ENCODE peak calls at places on chromosomes 12 and 14, in nine cellular contexts. One of them, this sample, is unnamed.

GRCh38 chr12:112782921-112783320 is 8.6 kb upstream of the RPH3A start:
- DNase-seq in IMR-90: no peak
- DNase-seq in bronchial epithelial cell: peak; percentile 10
- DNase-seq in choroid plexus epithelial cell: no peak
- DNase-seq in kidney epithelial cell: no peak
- DNase-seq in suprapubic skin: no peak
- DNase-seq in fibroblast of pulmonary artery: no peak
- DNase-seq in breast epithelium: no peak
- DNase-seq in transverse colon: no peak
- DNase-seq in this sample: no peak

GRCh38 chr12:110575326-110575725 is 7.8 kb downstream of the PPTC7 start:
- DNase-seq in IMR-90: no peak
- DNase-seq in fibroblast of pulmonary artery: no peak
- DNase-seq in breast epithelium: no peak
- DNase-seq in transverse colon: no peak
- DNase-seq in choroid plexus epithelial cell: peak; percentile 51
- DNase-seq in suprapubic skin: no peak
- DNase-seq in kidney epithelial cell: no peak
- DNase-seq in bronchial epithelial cell: no peak
- DNase-seq in this sample: no peak

GRCh38 chr12:130948136-130948535 is 5.6 kb upstream of the ADGRD1 start:
- DNase-seq in fibroblast of pulmonary artery: no peak
- DNase-seq in IMR-90: no peak
- DNase-seq in kidney epithelial cell: no peak
- DNase-seq in breast epithelium: no peak
- DNase-seq in choroid plexus epithelial cell: no peak
- DNase-seq in transverse colon: no peak
- DNase-seq in suprapubic skin: no peak
- DNase-seq in bronchial epithelial cell: peak; percentile 7
- DNase-seq in this sample: no peak

GRCh38 chr12:91219511-91219910 is 36.9 kb upstream of the DCN start:
- DNase-seq in breast epithelium: no peak
- DNase-seq in transverse colon: no peak
- DNase-seq in fibroblast of pulmonary artery: peak; percentile 81
- DNase-seq in IMR-90: peak; percentile 58
- DNase-seq in kidney epithelial cell: peak; percentile 77
- DNase-seq in suprapubic skin: no peak
- DNase-seq in bronchial epithelial cell: peak; percentile 82
- DNase-seq in choroid plexus epithelial cell: peak; percentile 24
- DNase-seq in this sample: peak; percentile 74

GRCh38 chr12:1852076-1852475 is 31.7 kb downstream of the LRTM2 start:
- DNase-seq in breast epithelium: no peak
- DNase-seq in IMR-90: no peak
- DNase-seq in choroid plexus epithelial cell: no peak
- DNase-seq in kidney epithelial cell: no peak
- DNase-seq in fibroblast of pulmonary artery: no peak
- DNase-seq in bronchial epithelial cell: no peak
- DNase-seq in transverse colon: no peak
- DNase-seq in suprapubic skin: no peak
- DNase-seq in this sample: no peak

GRCh38 chr14:75359098-75359497 is 68.7 kb upstream of the JDP2 start:
- DNase-seq in choroid plexus epithelial cell: no peak
- DNase-seq in breast epithelium: no peak
- DNase-seq in IMR-90: no peak
- DNase-seq in transverse colon: no peak
- DNase-seq in suprapubic skin: no peak
- DNase-seq in kidney epithelial cell: no peak
- DNase-seq in bronchial epithelial cell: no peak
- DNase-seq in fibroblast of pulmonary artery: no peak
- DNase-seq in this sample: no peak

GRCh38 chr14:56899829-56900228 is 89.5 kb upstream of the OTX2 start:
- DNase-seq in suprapubic skin: no peak
- DNase-seq in kidney epithelial cell: no peak
- DNase-seq in transverse colon: no peak
- DNase-seq in breast epithelium: no peak
- DNase-seq in IMR-90: no peak
- DNase-seq in bronchial epithelial cell: no peak
- DNase-seq in choroid plexus epithelial cell: no peak
- DNase-seq in fibroblast of pulmonary artery: no peak
- DNase-seq in this sample: no peak

GRCh38 chr12:54988402-54989054 is 4.0 kb upstream of the TESPA1 start:
- DNase-seq in bronchial epithelial cell: no peak
- DNase-seq in suprapubic skin: no peak
- DNase-seq in breast epithelium: peak; percentile 65
- DNase-seq in transverse colon: peak; percentile 59
- DNase-seq in fibroblast of pulmonary artery: peak; percentile 52
- DNase-seq in IMR-90: peak; percentile 15
- DNase-seq in choroid plexus epithelial cell: peak; percentile 53
- DNase-seq in kidney epithelial cell: no peak
- DNase-seq in this sample: peak; percentile 29

GRCh38 chr12:77577756-77578155 is 252.9 kb upstream of the NAV3 start:
- DNase-seq in IMR-90: peak; percentile 40
- DNase-seq in bronchial epithelial cell: no peak
- DNase-seq in kidney epithelial cell: no peak
- DNase-seq in breast epithelium: no peak
- DNase-seq in transverse colon: no peak
- DNase-seq in choroid plexus epithelial cell: peak; percentile 1
- DNase-seq in fibroblast of pulmonary artery: no peak
- DNase-seq in suprapubic skin: no peak
- DNase-seq in this sample: peak; percentile 67

GRCh38 chr14:36524874-36525745 is 5.1 kb upstream of the NKX2-1 start:
- DNase-seq in kidney epithelial cell: no peak
- DNase-seq in suprapubic skin: no peak
- DNase-seq in transverse colon: peak; percentile 36
- DNase-seq in IMR-90: no peak
- DNase-seq in choroid plexus epithelial cell: no peak
- DNase-seq in bronchial epithelial cell: no peak
- DNase-seq in fibroblast of pulmonary artery: no peak
- DNase-seq in breast epithelium: no peak
- DNase-seq in this sample: no peak

GRCh38 chr12:96300064-96300463 is 100.2 kb downstream of the CDK17 start:
- DNase-seq in IMR-90: no peak
- DNase-seq in transverse colon: no peak
- DNase-seq in bronchial epithelial cell: peak; percentile 12
- DNase-seq in breast epithelium: no peak
- DNase-seq in kidney epithelial cell: no peak
- DNase-seq in choroid plexus epithelial cell: no peak
- DNase-seq in fibroblast of pulmonary artery: no peak
- DNase-seq in suprapubic skin: no peak
- DNase-seq in this sample: no peak

GRCh38 chr12:76784600-76785051 is 20.7 kb downstream of the ZDHHC17 start:
- DNase-seq in kidney epithelial cell: no peak
- DNase-seq in transverse colon: no peak
- DNase-seq in suprapubic skin: no peak
- DNase-seq in choroid plexus epithelial cell: peak; percentile 60
- DNase-seq in breast epithelium: no peak
- DNase-seq in fibroblast of pulmonary artery: peak; percentile 67
- DNase-seq in IMR-90: peak; percentile 77
- DNase-seq in bronchial epithelial cell: peak; percentile 25
- DNase-seq in this sample: peak; percentile 88

GRCh38 chr12:86044396-86044795 is 170.3 kb downstream of the NTS start:
- DNase-seq in transverse colon: no peak
- DNase-seq in fibroblast of pulmonary artery: no peak
- DNase-seq in kidney epithelial cell: no peak
- DNase-seq in bronchial epithelial cell: no peak
- DNase-seq in suprapubic skin: no peak
- DNase-seq in breast epithelium: no peak
- DNase-seq in choroid plexus epithelial cell: no peak
- DNase-seq in IMR-90: no peak
- DNase-seq in this sample: no peak
- H3K4me3 ChIP-seq in transverse colon: no peak overlapping the region
- H3K4me3 ChIP-seq in fibroblast of pulmonary artery: no peak overlapping the region
- H3K4me3 ChIP-seq in kidney epithelial cell: no peak overlapping the region
- H3K4me3 ChIP-seq in bronchial epithelial cell: no peak overlapping the region
- H3K4me3 ChIP-seq in suprapubic skin: no peak overlapping the region
- H3K4me3 ChIP-seq in breast epithelium: no peak overlapping the region
- H3K4me3 ChIP-seq in choroid plexus epithelial cell: no peak overlapping the region
- H3K4me3 ChIP-seq in IMR-90: no peak overlapping the region
- H3K4me3 ChIP-seq in this sample: no peak overlapping the region

DNA sequence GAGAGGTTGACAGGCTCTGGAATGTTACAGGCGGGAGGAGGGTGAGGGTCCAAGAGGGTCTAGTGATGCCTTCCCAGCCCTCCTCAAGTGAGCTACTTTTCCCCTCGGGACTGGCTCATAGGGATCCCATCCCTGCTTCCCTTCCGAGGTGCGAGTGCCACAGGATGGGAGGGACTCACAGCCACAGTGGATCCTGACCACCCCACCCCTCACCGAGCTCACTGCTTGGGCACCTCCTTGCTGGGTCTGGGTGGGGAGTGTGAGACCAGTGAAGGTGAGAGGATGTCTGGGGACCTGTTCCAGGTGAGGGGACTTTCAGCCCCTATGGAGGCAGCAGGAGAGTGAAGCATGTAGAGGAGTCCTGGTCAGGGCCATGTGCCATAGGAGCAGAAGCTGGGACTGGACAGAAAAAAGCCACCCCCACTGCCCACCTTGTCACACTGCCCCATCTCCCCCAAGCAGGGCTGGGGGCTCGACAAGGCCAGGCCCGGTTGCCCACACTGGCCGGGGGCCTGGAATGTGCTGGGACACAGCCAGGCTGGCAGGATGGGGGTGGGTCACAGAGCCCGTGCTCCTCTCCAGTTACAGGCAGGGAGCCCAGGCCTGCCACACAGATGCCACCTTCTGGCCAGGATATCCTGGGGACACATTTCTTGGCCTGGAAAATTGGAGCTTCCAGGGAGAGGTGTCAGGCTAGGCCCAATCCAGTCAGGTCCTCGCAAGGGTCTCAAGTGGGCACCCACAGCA is 1.7 kb upstream of the TNS2 start:
- DNase-seq in suprapubic skin: no peak
- DNase-seq in breast epithelium: peak; percentile 83
- DNase-seq in fibroblast of pulmonary artery: no peak
- DNase-seq in choroid plexus epithelial cell: no peak
- DNase-seq in bronchial epithelial cell: no peak
- DNase-seq in transverse colon: peak; percentile 63
- DNase-seq in IMR-90: no peak
- DNase-seq in kidney epithelial cell: no peak
- DNase-seq in this sample: peak; percentile 44
- TF ChIP-seq CTCF in suprapubic skin: no peak
- TF ChIP-seq CTCF in breast epithelium: no peak
- TF ChIP-seq CTCF in fibroblast of pulmonary artery: peak; percentile 0
- TF ChIP-seq CTCF in choroid plexus epithelial cell: no peak
- TF ChIP-seq CTCF in bronchial epithelial cell: peak; percentile 15
- TF ChIP-seq CTCF in transverse colon: no peak
- TF ChIP-seq CTCF in IMR-90: peak; percentile 10
- TF ChIP-seq CTCF in kidney epithelial cell: peak; percentile 21
- TF ChIP-seq CTCF in this sample: peak; percentile 12

GRCh38 chr12:46089414-46090162 is 99.2 kb upstream of the SCAF11 start:
- DNase-seq in suprapubic skin: no peak
- DNase-seq in choroid plexus epithelial cell: no peak
- DNase-seq in transverse colon: no peak
- DNase-seq in kidney epithelial cell: no peak
- DNase-seq in breast epithelium: no peak
- DNase-seq in fibroblast of pulmonary artery: peak; percentile 3
- DNase-seq in IMR-90: no peak
- DNase-seq in bronchial epithelial cell: peak; percentile 75
- DNase-seq in this sample: peak; percentile 68
- H3K4me3 ChIP-seq in suprapubic skin: no peak overlapping the region
- H3K4me3 ChIP-seq in choroid plexus epithelial cell: no peak overlapping the region
- H3K4me3 ChIP-seq in transverse colon: no peak overlapping the region
- H3K4me3 ChIP-seq in kidney epithelial cell: no peak overlapping the region
- H3K4me3 ChIP-seq in breast epithelium: no peak overlapping the region
- H3K4me3 ChIP-seq in fibroblast of pulmonary artery: no peak overlapping the region
- H3K4me3 ChIP-seq in IMR-90: no peak overlapping the region
- H3K4me3 ChIP-seq in bronchial epithelial cell: no peak overlapping the region
- H3K4me3 ChIP-seq in this sample: no peak overlapping the region

DNA sequence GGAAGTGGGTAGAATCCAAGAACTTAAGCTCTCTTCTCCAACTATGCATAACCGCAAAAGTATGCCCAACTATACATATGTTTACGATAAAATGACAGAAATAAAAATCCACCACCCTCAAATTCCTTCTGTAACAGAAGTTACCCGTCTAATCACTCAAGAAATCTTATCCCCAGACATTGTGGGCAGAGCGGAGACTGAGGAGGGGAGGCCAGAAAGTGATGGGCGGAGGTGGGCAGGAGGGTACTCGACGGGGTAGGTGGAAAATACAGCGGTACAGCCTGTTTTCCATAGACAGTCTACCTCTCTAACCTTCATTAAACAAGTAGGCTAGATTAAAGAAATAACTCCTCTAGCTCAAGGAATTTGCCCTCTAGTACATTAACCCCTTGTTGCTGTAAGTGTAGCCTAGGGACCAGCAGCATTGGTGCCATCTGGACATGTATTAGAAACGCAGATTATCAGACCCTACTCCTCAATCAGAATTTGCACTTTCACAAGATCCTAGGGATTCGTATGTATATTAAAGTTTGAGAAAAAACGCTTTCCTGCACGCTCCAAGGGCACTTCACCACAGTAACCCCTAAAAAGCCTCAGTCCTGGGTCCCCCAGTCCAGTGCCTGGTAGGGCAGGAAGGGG is 597 bp downstream of the DEPDC4 start:
- DNase-seq in choroid plexus epithelial cell: no peak
- DNase-seq in transverse colon: no peak
- DNase-seq in fibroblast of pulmonary artery: no peak
- DNase-seq in breast epithelium: no peak
- DNase-seq in kidney epithelial cell: no peak
- DNase-seq in bronchial epithelial cell: no peak
- DNase-seq in suprapubic skin: no peak
- DNase-seq in IMR-90: no peak
- DNase-seq in this sample: no peak
- TF ChIP-seq CTCF in choroid plexus epithelial cell: no peak
- TF ChIP-seq CTCF in transverse colon: no peak
- TF ChIP-seq CTCF in fibroblast of pulmonary artery: no peak
- TF ChIP-seq CTCF in breast epithelium: no peak
- TF ChIP-seq CTCF in kidney epithelial cell: no peak
- TF ChIP-seq CTCF in bronchial epithelial cell: no peak
- TF ChIP-seq CTCF in suprapubic skin: no peak
- TF ChIP-seq CTCF in IMR-90: no peak
- TF ChIP-seq CTCF in this sample: no peak

DNA sequence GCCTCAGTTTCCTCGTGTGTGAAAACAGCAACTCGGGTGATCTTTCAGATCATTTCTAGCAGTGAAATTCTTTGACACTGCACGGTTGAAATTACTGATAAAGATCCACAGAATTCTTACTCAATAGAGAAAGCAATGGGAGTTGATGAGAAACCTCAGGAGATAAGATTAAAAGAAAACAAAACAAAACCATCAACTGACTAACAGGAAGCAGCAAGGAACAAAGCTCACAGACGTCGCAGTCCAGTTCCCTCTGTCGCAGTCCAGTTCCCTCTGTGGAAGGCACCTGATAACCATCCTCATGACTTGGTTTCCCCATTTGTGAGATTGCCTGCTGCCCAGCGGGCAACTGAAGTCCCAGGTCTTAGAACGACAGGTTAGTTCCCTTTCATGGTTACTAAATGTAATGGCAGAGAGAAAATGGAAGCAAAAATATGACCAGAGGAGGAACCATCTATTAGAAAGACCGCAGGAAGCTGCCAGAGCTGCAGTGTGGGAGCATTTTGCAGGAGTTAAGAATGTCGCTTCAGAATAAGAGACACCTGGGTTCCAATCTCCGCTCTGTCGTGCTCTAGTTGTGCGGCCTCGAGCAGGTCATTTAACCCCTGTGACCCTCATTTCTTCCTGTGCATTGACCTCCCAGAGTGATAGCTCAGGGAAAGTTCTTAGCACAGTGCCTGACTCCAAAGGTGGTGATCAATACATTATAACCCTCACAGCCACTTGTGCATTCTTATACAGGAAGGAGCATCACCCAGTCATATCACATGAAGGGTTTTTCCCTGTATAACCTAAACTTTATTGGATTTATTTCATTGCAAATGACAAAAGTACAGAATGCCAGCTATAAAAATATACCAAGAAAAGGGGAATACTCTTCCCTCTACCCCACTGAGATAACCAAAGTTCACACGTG is 5.1 kb upstream of the MED13L start:
- DNase-seq in IMR-90: no peak
- DNase-seq in choroid plexus epithelial cell: no peak
- DNase-seq in bronchial epithelial cell: no peak
- DNase-seq in kidney epithelial cell: no peak
- DNase-seq in breast epithelium: no peak
- DNase-seq in transverse colon: no peak
- DNase-seq in fibroblast of pulmonary artery: no peak
- DNase-seq in suprapubic skin: no peak
- DNase-seq in this sample: no peak
- H3K4me3 ChIP-seq in IMR-90: no peak overlapping the region
- H3K4me3 ChIP-seq in choroid plexus epithelial cell: peak overlapping the region; percentile 41
- H3K4me3 ChIP-seq in bronchial epithelial cell: no peak overlapping the region
- H3K4me3 ChIP-seq in kidney epithelial cell: no peak overlapping the region
- H3K4me3 ChIP-seq in breast epithelium: no peak overlapping the region
- H3K4me3 ChIP-seq in transverse colon: no peak overlapping the region
- H3K4me3 ChIP-seq in fibroblast of pulmonary artery: no peak overlapping the region
- H3K4me3 ChIP-seq in suprapubic skin: peak overlapping the region; percentile 16
- H3K4me3 ChIP-seq in this sample: no peak overlapping the region

This sample was measured in AG10803.